ENCODE peak calls at places on chromosomes 16 and 17, in four cellular contexts. One of them, this sample, is unnamed.

GRCh38 chr16:75087040-75087979 is 29.3 kb downstream of the LDHD start:
- DNase-seq in HepG2: peak; percentile 60
- DNase-seq in GM12878: no peak
- DNase-seq in H1: no peak
- DNase-seq in this sample: no peak

GRCh38 chr16:59039066-59039465 is 304.9 kb upstream of the GOT2 start:
- DNase-seq in HepG2: no peak
- DNase-seq in H1: no peak
- DNase-seq in GM12878: no peak
- DNase-seq in this sample: no peak

GRCh38 chr17:29138991-29139682 is 41.1 kb downstream of the MYO18A start:
- DNase-seq in H1: no peak
- DNase-seq in GM12878: no peak
- DNase-seq in HepG2: no peak
- DNase-seq in this sample: no peak

GRCh38 chr17:72903522-72903921 is 189.0 kb downstream of the SLC39A11 start:
- DNase-seq in H1: no peak
- DNase-seq in GM12878: no peak
- DNase-seq in HepG2: no peak
- DNase-seq in this sample: no peak

GRCh38 chr17:49061524-49061943 is 64.3 kb downstream of the IGF2BP1 start:
- DNase-seq in GM12878: no peak
- DNase-seq in HepG2: no peak
- DNase-seq in H1: no peak
- DNase-seq in this sample: no peak

GRCh38 chr17:37373530-37374159 is 2.1 kb upstream of the C17orf78 start:
- DNase-seq in GM12878: no peak
- DNase-seq in H1: peak; percentile 66
- DNase-seq in HepG2: peak; percentile 82
- DNase-seq in this sample: peak; percentile 62

GRCh38 chr17:63275318-63275967 is 170.7 kb downstream of the CYB561 start:
- DNase-seq in H1: no peak
- DNase-seq in GM12878: no peak
- DNase-seq in HepG2: peak; percentile 40
- DNase-seq in this sample: no peak

GRCh38 chr17:9897569-9897968 is 7.5 kb downstream of the RCVRN start:
- DNase-seq in HepG2: no peak
- DNase-seq in GM12878: no peak
- DNase-seq in H1: no peak
- DNase-seq in this sample: no peak

GRCh38 chr17:34414338-34414737 is 51.3 kb upstream of the CCL1 start:
- DNase-seq in H1: no peak
- DNase-seq in HepG2: no peak
- DNase-seq in GM12878: no peak
- DNase-seq in this sample: peak; percentile 60

GRCh38 chr16:66591018-66591417 is 11.8 kb downstream of the CMTM2 start:
- DNase-seq in GM12878: no peak
- DNase-seq in HepG2: no peak
- DNase-seq in H1: no peak
- DNase-seq in this sample: no peak

GRCh38 chr16:64234200-64234599 is 887.7 kb downstream of the CDH11 start:
- DNase-seq in GM12878: no peak
- DNase-seq in HepG2: no peak
- DNase-seq in H1: no peak
- DNase-seq in this sample: no peak

GRCh38 chr17:36545093-36545464 is 360 bp downstream of the GGNBP2 start:
- DNase-seq in H1: peak; percentile 23
- DNase-seq in GM12878: no peak
- DNase-seq in HepG2: no peak
- DNase-seq in this sample: no peak

GRCh38 chr16:1312903-1313302 is 3.5 kb downstream of the UBE2I start:
- DNase-seq in H1: no peak
- DNase-seq in GM12878: no peak
- DNase-seq in HepG2: no peak
- DNase-seq in this sample: no peak

GRCh38 chr17:58786586-58787295 is 31.1 kb downstream of the PPM1E start:
- DNase-seq in H1: no peak
- DNase-seq in GM12878: no peak
- DNase-seq in HepG2: no peak
- DNase-seq in this sample: no peak

GRCh38 chr17:65514082-65514481 is 47.4 kb downstream of the AXIN2 start:
- DNase-seq in HepG2: no peak
- DNase-seq in H1: no peak
- DNase-seq in GM12878: no peak
- DNase-seq in this sample: no peak

GRCh38 chr17:5299383-5299782 is 17.3 kb downstream of the RABEP1 start:
- DNase-seq in H1: no peak
- DNase-seq in HepG2: no peak
- DNase-seq in GM12878: no peak
- DNase-seq in this sample: no peak

GRCh38 chr16:21001262-21001661 is 100.7 kb downstream of the LYRM1 start:
- DNase-seq in H1: no peak
- DNase-seq in HepG2: peak; percentile 46
- DNase-seq in GM12878: no peak
- DNase-seq in this sample: peak; percentile 39

GRCh38 chr17:4719684-4720221 is 9.3 kb downstream of the ARRB2 start:
- DNase-seq in H1: no peak
- DNase-seq in HepG2: no peak
- DNase-seq in GM12878: no peak
- DNase-seq in this sample: no peak

GRCh38 chr17:56973520-56973919 is 4.4 kb upstream of the SCPEP1 start:
- DNase-seq in HepG2: no peak
- DNase-seq in H1: no peak
- DNase-seq in GM12878: no peak
- DNase-seq in this sample: no peak
- TF ChIP-seq SUZ12 in HepG2: no peak
- TF ChIP-seq SUZ12 in H1: no peak
- TF ChIP-seq SUZ12 in GM12878: no peak
- TF ChIP-seq SUZ12 in this sample: no peak

GRCh38 chr17:21042434-21043295 is at the start of gene USP22:
- DNase-seq in HepG2: no peak
- DNase-seq in H1: no peak
- DNase-seq in GM12878: no peak
- DNase-seq in this sample: no peak
- TF ChIP-seq ZNF274 in HepG2: no peak
- TF ChIP-seq ZNF274 in H1: no peak
- TF ChIP-seq ZNF274 in GM12878: no peak
- TF ChIP-seq ZNF274 in this sample: no peak

GRCh38 chr17:22267019-22267418 is 574.7 kb downstream of the KCNJ18 start:
- DNase-seq in H1: no peak
- DNase-seq in HepG2: no peak
- DNase-seq in GM12878: no peak
- DNase-seq in this sample: no peak
- H3K9me3 ChIP-seq in H1: peaks cover 60% of the 10 kb centered on the region
- H3K9me3 ChIP-seq in HepG2: no peaks in the 10 kb centered on the region
- H3K9me3 ChIP-seq in GM12878: no peaks in the 10 kb centered on the region
- H3K9me3 ChIP-seq in this sample: no peaks in the 10 kb centered on the region

DNA sequence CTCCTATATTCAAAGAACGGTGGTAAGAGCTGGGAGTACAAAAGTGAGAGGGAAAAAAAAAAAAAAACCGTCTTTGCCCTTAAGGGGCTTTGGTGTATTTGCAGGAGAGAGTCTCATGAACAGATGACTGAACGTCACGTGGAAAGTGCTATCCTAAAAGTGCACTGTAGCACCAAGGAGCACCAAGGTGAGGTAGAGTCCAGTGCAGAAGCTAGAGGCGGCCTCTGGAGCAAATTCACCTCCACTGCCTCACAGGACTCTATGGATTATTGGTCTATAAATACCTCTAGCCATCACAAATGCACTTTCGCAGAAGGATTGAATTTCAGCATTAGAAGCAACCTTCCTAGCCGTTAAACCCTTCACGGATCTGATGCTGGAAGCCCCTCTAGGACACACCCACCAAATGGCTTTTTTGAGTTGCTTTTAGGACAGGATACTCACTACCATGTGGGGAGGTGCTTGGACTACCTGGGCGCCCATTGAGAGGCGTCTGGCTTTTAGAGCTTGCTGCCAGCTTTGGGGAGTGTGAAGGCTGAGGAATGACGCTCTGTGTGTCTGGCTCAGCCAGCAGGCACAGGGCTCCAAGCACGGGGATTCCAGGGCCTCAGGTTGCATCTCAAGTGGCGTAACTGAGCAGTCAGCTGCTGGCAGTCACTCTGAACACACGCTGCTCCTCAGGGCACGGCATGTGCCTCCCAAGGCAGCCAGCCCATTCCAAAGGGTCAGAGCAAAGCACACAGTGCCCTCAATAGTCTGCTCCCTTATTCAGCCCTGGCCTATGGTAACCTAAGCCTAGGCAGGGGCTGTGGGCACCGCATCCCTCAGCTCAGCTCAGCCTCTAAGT is 52.7 kb downstream of the CDRT4 start:
- DNase-seq in HepG2: no peak
- DNase-seq in GM12878: no peak
- DNase-seq in H1: no peak
- DNase-seq in this sample: no peak
- TF ChIP-seq SUZ12 in HepG2: no peak
- TF ChIP-seq SUZ12 in GM12878: no peak
- TF ChIP-seq SUZ12 in H1: no peak
- TF ChIP-seq SUZ12 in this sample: no peak

GRCh38 chr16:57316390-57317017 is 32.0 kb upstream of the PLLP start:
- DNase-seq in H1: no peak
- DNase-seq in GM12878: no peak
- DNase-seq in HepG2: no peak
- DNase-seq in this sample: no peak
- TF ChIP-seq ZNF274 in H1: no peak
- TF ChIP-seq ZNF274 in GM12878: no peak
- TF ChIP-seq ZNF274 in HepG2: no peak
- TF ChIP-seq ZNF274 in this sample: no peak

GRCh38 chr16:67613808-67614207 is 31.1 kb upstream of the CARMIL2 start:
- DNase-seq in H1: peak; percentile 15
- DNase-seq in HepG2: peak; percentile 29
- DNase-seq in GM12878: no peak
- DNase-seq in this sample: no peak

GRCh38 chr16:67606632-67607031 is 38.3 kb upstream of the CARMIL2 start:
- DNase-seq in GM12878: no peak
- DNase-seq in H1: no peak
- DNase-seq in HepG2: no peak
- DNase-seq in this sample: no peak

GRCh38 chr16:67605641-67606040 is 39.3 kb upstream of the CARMIL2 start:
- DNase-seq in GM12878: no peak
- DNase-seq in HepG2: no peak
- DNase-seq in H1: no peak
- DNase-seq in this sample: no peak

DNA sequence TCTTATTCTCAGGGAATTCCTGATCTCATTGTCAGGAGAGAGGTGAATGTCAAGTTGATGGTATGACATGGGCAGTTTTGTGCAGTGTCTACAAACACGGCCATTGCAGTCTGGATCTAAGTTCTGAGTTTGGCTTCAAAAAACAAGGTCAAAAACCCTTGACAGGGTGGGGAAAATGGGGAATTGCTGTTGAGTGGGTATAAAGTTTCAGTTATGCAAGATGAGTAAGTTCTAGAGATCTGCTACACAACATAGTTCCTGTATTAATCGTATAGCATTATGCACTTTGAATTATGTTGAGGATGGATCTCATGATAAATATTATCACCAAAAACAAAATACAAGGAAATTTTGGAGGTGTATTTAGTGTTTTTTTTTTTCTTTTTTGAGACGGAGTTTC is 36.6 kb upstream of the CARMIL2 start:
- DNase-seq in GM12878: no peak
- DNase-seq in HepG2: no peak
- DNase-seq in H1: no peak
- DNase-seq in this sample: no peak
- H3K9me3 ChIP-seq in GM12878: no peaks in the 10 kb centered on the region
- H3K9me3 ChIP-seq in HepG2: no peaks in the 10 kb centered on the region
- H3K9me3 ChIP-seq in H1: no peaks in the 10 kb centered on the region
- H3K9me3 ChIP-seq in this sample: no peaks in the 10 kb centered on the region

This sample was measured in NT2/D1.